ENCODE peak calls at places on chromosomes 12 and 14, in eight cellular contexts. M is heart right ventricle, Y is mesendoderm, W is mucosa of gallbladder, Q is lower lobe of right lung, G is sciatic nerve, R is T1000, U is EH. I is an unnamed sample.

GRCh38 chr12:97168804-97169203 is 261.7 kb downstream of the NEDD1 start:
- DNase-seq in W (no peak), U (no peak), Q (no peak), M (no peak), R (no peak), G (no peak), Y (peak), I (no peak)

GRCh38 chr14:38129705-38130104 is 78.0 kb upstream of the SSTR1 start:
- DNase-seq in U (no peak), M (no peak), G (no peak), Q (no peak), Y (no peak), R (no peak), W (no peak), I (no peak)

GRCh38 chr12:22467190-22467589 is 77.2 kb downstream of the C2CD5 start:
- DNase-seq in M (no peak), G (no peak), Q (no peak), R (no peak), Y (no peak), W (no peak), U (peak), I (no peak)

GRCh38 chr12:29516431-29516875 is 19.0 kb upstream of the OVCH1 start:
- DNase-seq in G (no peak), R (no peak), Y (no peak), Q (no peak), W (no peak), U (peak), M (no peak), I (peak)

GRCh38 chr12:130280226-130280625 is 57.5 kb upstream of the PIWIL1 start:
- DNase-seq in Q (no peak), R (no peak), U (peak), W (no peak), G (no peak), M (no peak), Y (no peak), I (no peak)

GRCh38 chr12:127083028-127083949 is 1183.7 kb upstream of the TMEM132C start:
- DNase-seq in Q (no peak), Y (peak), W (peak), G (no peak), M (no peak), U (peak), R (no peak), I (peak)

GRCh38 chr12:121061831-121062230 is 22.8 kb upstream of the OASL start:
- DNase-seq in G (no peak), R (no peak), M (no peak), Y (no peak), U (peak), Q (no peak), W (no peak), I (no peak)

GRCh38 chr14:94761999-94762377 is 7.9 kb downstream of the GSC start:
- DNase-seq in U (no peak), G (no peak), Q (no peak), Y (peak), W (no peak), M (no peak), R (no peak), I (no peak)

GRCh38 chr12:101181776-101182175 is 28.3 kb downstream of the SLC5A8 start:
- DNase-seq in Y (no peak), M (no peak), G (no peak), Q (no peak), U (peak), W (no peak), R (no peak), I (no peak)

GRCh38 chr12:2892246-2892645 is 1.6 kb downstream of the TULP3 start:
- DNase-seq in R (no peak), Y (no peak), W (no peak), U (peak), G (no peak), Q (no peak), M (no peak), I (no peak)

GRCh38 chr14:58785741-58786140 is 148.0 kb downstream of the DACT1 start:
- DNase-seq in Y (no peak), U (no peak), W (no peak), Q (no peak), R (no peak), M (no peak), G (no peak), I (no peak)

GRCh38 chr12:49964849-49965624 is 3.4 kb downstream of the AQP5 start:
- DNase-seq in M (no peak), R (no peak), Y (no peak), G (no peak), U (no peak), W (no peak), Q (no peak), I (no peak)

GRCh38 chr14:76413962-76414665 is 38.2 kb downstream of the ESRRB start:
- DNase-seq in R (no peak), G (no peak), W (no peak), Y (no peak), Q (no peak), M (no peak), U (no peak), I (no peak)

GRCh38 chr12:124739953-124740561 is 123.6 kb downstream of the SCARB1 start:
- DNase-seq in W (no peak), M (no peak), Y (no peak), G (no peak), Q (no peak), R (no peak), U (no peak), I (no peak)

GRCh38 chr12:131120831-131121271 is 167.1 kb downstream of the ADGRD1 start:
- DNase-seq in W (no peak), M (no peak), R (no peak), G (peak), Q (no peak), Y (no peak), U (no peak), I (no peak)